ENCODE peak calls at places on chromosomes 11 and 22, in six cellular contexts. N is breast epithelium, Z is bronchial epithelial cell, B is ovary, Y is dorsolateral prefrontal cortex, P is A673. L is an unnamed sample.

GRCh38 chr11:5081405-5081804 is 12.0 kb downstream of the OR52E1 start:
- DNase-seq in N (no peak), Z (no peak), B (no peak), Y (no peak), P (no peak), L (no peak)

GRCh38 chr11:96254854-96255253 is 88.1 kb downstream of the MAML2 start:
- DNase-seq in N (no peak), Z (no peak), B (no peak), Y (no peak), P (no peak), L (no peak)

GRCh38 chr11:71156301-71156700 is 96.1 kb downstream of the SHANK2 start:
- DNase-seq in N (no peak), Z (no peak), B (no peak), Y (no peak), P (no peak), L (no peak)

GRCh38 chr11:30583505-30584280 is 2.5 kb downstream of the MPPED2 start:
- DNase-seq in N (peak), Z (no peak), B (peak), Y (peak), P (no peak), L (no peak)

GRCh38 chr22:37197451-37198289 is 9.6 kb upstream of the C1QTNF6 start:
- DNase-seq in N (peak), Z (peak), B (peak), Y (no peak), P (no peak), L (peak)

GRCh38 chr11:2472428-2473186 is 27.8 kb downstream of the KCNQ1 start:
- DNase-seq in N (no peak), Z (no peak), B (no peak), Y (no peak), P (no peak), L (no peak)

GRCh38 chr11:70155386-70155785 is 47.7 kb upstream of the FADD start:
- DNase-seq in N (peak), Z (no peak), B (no peak), Y (no peak), P (no peak), L (no peak)

GRCh38 chr11:45765107-45765668 is 39.8 kb upstream of the SLC35C1 start:
- DNase-seq in N (no peak), Z (no peak), B (no peak), Y (no peak), P (no peak), L (no peak)

GRCh38 chr11:69882270-69882608 is 63.0 kb upstream of the FGF3 start:
- DNase-seq in N (no peak), Z (no peak), B (no peak), Y (no peak), P (no peak), L (no peak)

GRCh38 chr11:208177-208916 is 839 bp downstream of the RIC8A start:
- DNase-seq in N (peak), Z (peak), B (peak), Y (peak), P (peak), L (peak)

GRCh38 chr11:81220166-81220895 is 1513.3 kb downstream of the FAM181B start:
- DNase-seq in N (no peak), Z (no peak), B (no peak), Y (no peak), P (no peak), L (no peak)

GRCh38 chr11:95593101-95593500 is 196.5 kb downstream of the FAM76B start:
- DNase-seq in N (no peak), Z (peak), B (peak), Y (peak), P (no peak), L (no peak)

GRCh38 chr22:36377022-36377631 is 10.6 kb downstream of the MYH9 start:
- DNase-seq in N (no peak), Z (peak), B (no peak), Y (no peak), P (no peak), L (no peak)

GRCh38 chr11:2776351-2777061 is 76.7 kb upstream of the KCNQ1OT1 start:
- DNase-seq in N (peak), Z (no peak), B (peak), Y (peak), P (no peak), L (peak)

GRCh38 chr22:49676783-49677494 is 150.7 kb downstream of the BRD1 start:
- DNase-seq in N (peak), Z (no peak), B (no peak), Y (peak), P (no peak), L (no peak)

GRCh38 chr11:65565624-65566453 is 4.4 kb upstream of the ZNRD2 start:
- DNase-seq in N (no peak), Z (peak), B (no peak), Y (no peak), P (no peak), L (no peak)

DNA sequence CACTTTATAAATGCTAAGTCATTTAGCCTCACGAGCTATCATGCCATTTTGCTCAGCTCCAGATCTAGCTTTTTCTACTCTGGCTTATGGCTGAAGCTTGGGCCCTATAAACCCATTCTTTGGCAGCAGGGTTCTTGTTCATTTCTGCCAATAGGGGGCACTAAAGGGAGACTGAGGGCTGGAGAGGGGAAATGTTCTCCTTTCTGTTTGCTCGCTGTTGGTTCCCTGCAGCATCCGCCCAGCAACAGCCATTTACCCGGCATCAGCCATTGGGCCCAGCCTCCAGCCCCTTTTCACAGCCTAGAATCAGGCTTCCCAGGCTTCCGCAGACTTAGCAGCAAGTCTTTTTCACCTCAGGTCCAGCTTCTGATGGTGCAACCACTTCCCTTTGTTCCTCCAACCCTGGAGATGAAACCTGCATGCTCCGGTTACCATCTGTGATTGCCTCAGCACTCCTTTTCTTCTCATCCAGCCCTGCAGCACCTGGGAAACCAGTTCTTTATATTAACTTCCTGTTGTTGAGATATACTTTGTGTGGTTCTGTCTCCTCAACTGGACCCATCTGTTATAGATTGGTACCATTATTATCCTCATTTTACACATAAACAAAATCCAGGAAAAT is 4.2 kb upstream of the ME3 start:
- DNase-seq in N (no peak), Z (no peak), B (no peak), Y (no peak), P (peak), L (no peak)
- TF ChIP-seq CTCF in N (no peak), Z (peak), B (no peak), Y (no peak), P (peak), L (peak)

GRCh38 chr11:93196816-93197382 is 892 bp downstream of the SLC36A4 start:
- DNase-seq in N (no peak), Z (no peak), B (no peak), Y (no peak), P (no peak), L (no peak)
- TF ChIP-seq CTCF in N (no peak), Z (peak), B (no peak), Y (no peak), P (peak), L (peak)

DNA sequence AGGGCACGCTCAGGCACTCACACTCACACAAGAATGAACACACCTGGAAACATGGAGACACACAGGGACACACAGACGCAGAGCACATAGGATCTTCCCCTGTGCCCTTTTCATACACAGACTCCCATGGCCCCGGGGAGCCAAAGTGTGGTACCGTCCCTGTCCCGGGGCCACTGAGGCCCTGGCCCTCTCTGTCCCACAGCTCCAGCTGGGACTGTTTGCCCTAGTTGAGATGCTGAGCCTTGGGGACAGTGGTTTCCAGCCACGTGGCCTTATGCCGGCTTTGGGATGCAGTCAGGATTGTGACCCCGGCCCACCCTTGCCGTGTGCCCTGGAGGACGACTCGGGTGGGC is 100.7 kb downstream of the BCR start:
- DNase-seq in N (no peak), Z (no peak), B (no peak), Y (no peak), P (no peak), L (no peak)
- TF ChIP-seq CTCF in N (no peak), Z (no peak), B (no peak), Y (no peak), P (no peak), L (no peak)

GRCh38 chr11:19713221-19714092 is 820 bp downstream of the NAV2 start:
- DNase-seq in N (no peak), Z (no peak), B (peak), Y (no peak), P (no peak), L (no peak)

GRCh38 chr11:19714093-19714386 is 1.4 kb downstream of the NAV2 start:
- DNase-seq in N (no peak), Z (no peak), B (no peak), Y (no peak), P (no peak), L (no peak)

GRCh38 chr11:19711911-19712280 is 741 bp upstream of the NAV2 start:
- DNase-seq in N (no peak), Z (peak), B (no peak), Y (no peak), P (no peak), L (no peak)

GRCh38 chr11:19714387-19715363 is 2.0 kb downstream of the NAV2 start:
- DNase-seq in N (no peak), Z (peak), B (no peak), Y (peak), P (no peak), L (peak)

DNA sequence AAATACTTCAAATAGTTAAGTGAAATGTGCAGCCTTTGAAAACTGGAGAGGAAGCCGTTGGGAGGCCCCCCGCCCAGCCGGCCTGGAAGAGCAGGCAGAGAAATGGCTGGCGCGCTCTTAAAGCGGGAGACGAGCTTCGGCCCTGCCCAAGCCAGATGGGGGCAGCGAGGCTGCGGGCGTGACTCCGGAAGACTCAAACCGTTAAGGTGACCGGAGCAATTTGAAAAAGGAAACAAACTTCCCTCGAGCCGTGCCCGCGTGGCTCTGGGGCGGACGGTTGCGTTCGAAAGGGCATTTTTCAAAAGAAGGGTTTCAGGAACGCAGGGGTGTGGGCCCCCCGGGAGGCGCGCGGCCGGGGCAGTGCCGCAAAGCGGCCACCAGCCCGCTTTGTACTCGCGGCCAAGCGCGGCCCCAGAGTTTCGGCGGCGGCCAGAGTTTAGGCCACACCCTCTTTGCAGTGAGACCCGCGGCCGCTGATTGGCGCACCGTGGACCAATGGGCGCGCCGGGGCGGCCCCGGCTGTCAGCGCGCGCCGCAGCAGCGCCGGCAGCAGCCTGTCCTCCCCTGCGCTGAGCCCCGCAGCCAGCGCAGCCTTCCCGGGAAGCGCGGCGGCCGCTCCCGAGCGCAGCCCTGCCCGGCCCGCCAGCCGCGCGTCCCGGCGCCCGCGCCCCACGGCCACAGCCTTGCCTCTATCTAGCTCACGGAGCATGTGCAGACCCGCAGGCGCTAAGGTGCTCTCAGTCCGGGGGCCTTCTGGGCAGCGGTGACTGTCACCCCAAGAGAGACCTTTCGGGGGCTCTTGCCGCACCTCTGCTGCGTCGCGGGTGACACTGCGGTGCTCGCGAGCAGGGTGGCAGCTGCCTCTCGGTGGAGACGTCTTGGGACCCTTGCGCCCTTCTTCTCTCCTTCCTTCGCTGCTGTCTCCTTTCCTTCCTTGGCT is at the start of gene NAV2:
- DNase-seq in N (peak), Z (peak), B (peak), Y (peak), P (peak), L (peak)
- TF ChIP-seq CTCF in N (no peak), Z (no peak), B (no peak), Y (peak), P (no peak), L (no peak)

L was measured in glutamatergic neuron.